ENCODE peak calls at places on chromosome 16, in four cellular contexts. One of them, this sample, is unnamed.
A peak's percentile ranks its signal among the peaks of the same experiment; 100 is the strongest.

GRCh38 chr16:26454102-26454501 is 612.6 kb upstream of the C16orf82 start:
- DNase-seq in SK-N-SH: no peak
- DNase-seq in naive thymus-derived CD4-positive, alpha-beta T cell: no peak
- DNase-seq in stomach: no peak
- DNase-seq in this sample: no peak

GRCh38 chr16:57203451-57203850 is 17.3 kb downstream of the RSPRY1 start:
- DNase-seq in SK-N-SH: no peak
- DNase-seq in naive thymus-derived CD4-positive, alpha-beta T cell: no peak
- DNase-seq in stomach: no peak
- DNase-seq in this sample: no peak

GRCh38 chr16:48628359-48628985 is 18.5 kb upstream of the N4BP1 start:
- DNase-seq in SK-N-SH: no peak
- DNase-seq in naive thymus-derived CD4-positive, alpha-beta T cell: no peak
- DNase-seq in stomach: peak; percentile 11
- DNase-seq in this sample: no peak

GRCh38 chr16:87582221-87582965 is 19.9 kb upstream of the JPH3 start:
- DNase-seq in SK-N-SH: peak; percentile 48
- DNase-seq in naive thymus-derived CD4-positive, alpha-beta T cell: no peak
- DNase-seq in stomach: no peak
- DNase-seq in this sample: no peak

GRCh38 chr16:3501783-3502400 is 1.1 kb downstream of the CLUAP1 start:
- DNase-seq in SK-N-SH: no peak
- DNase-seq in naive thymus-derived CD4-positive, alpha-beta T cell: no peak
- DNase-seq in stomach: no peak
- DNase-seq in this sample: no peak

GRCh38 chr16:79595916-79596450 is 4.6 kb downstream of the MAF start:
- DNase-seq in SK-N-SH: no peak
- DNase-seq in naive thymus-derived CD4-positive, alpha-beta T cell: no peak
- DNase-seq in stomach: no peak
- DNase-seq in this sample: no peak

GRCh38 chr16:25256821-25257503 is 683 bp downstream of the ZKSCAN2 start:
- DNase-seq in SK-N-SH: peak; percentile 58
- DNase-seq in naive thymus-derived CD4-positive, alpha-beta T cell: peak; percentile 5
- DNase-seq in stomach: no peak
- DNase-seq in this sample: peak; percentile 35

GRCh38 chr16:58814348-58814801 is 80.3 kb upstream of the GOT2 start:
- DNase-seq in SK-N-SH: peak; percentile 70
- DNase-seq in naive thymus-derived CD4-positive, alpha-beta T cell: peak; percentile 22
- DNase-seq in stomach: peak; percentile 53
- DNase-seq in this sample: peak; percentile 28

GRCh38 chr16:69711115-69711740 is 15.1 kb downstream of the NQO1 start:
- DNase-seq in SK-N-SH: no peak
- DNase-seq in naive thymus-derived CD4-positive, alpha-beta T cell: no peak
- DNase-seq in stomach: peak; percentile 85
- DNase-seq in this sample: no peak

GRCh38 chr16:68400924-68401460 is 47.3 kb downstream of the SMPD3 start:
- DNase-seq in SK-N-SH: no peak
- DNase-seq in naive thymus-derived CD4-positive, alpha-beta T cell: no peak
- DNase-seq in stomach: no peak
- DNase-seq in this sample: no peak

GRCh38 chr16:9138731-9139501 is 47.5 kb downstream of the HAPSTR1 start:
- DNase-seq in SK-N-SH: peak; percentile 78
- DNase-seq in naive thymus-derived CD4-positive, alpha-beta T cell: peak; percentile 62
- DNase-seq in stomach: peak; percentile 67
- DNase-seq in this sample: no peak

GRCh38 chr16:29664133-29664912 is 1.3 kb downstream of the SPN start:
- DNase-seq in SK-N-SH: no peak
- DNase-seq in naive thymus-derived CD4-positive, alpha-beta T cell: peak; percentile 40
- DNase-seq in stomach: no peak
- DNase-seq in this sample: no peak

GRCh38 chr16:89639385-89639784 is 18.1 kb downstream of the CHMP1A start:
- DNase-seq in SK-N-SH: no peak
- DNase-seq in naive thymus-derived CD4-positive, alpha-beta T cell: no peak
- DNase-seq in stomach: no peak
- DNase-seq in this sample: no peak

GRCh38 chr16:27273670-27274522 is 5.3 kb upstream of the NSMCE1 start:
- DNase-seq in SK-N-SH: no peak
- DNase-seq in naive thymus-derived CD4-positive, alpha-beta T cell: peak; percentile 44
- DNase-seq in stomach: no peak
- DNase-seq in this sample: no peak

GRCh38 chr16:8866118-8866883 is 2.5 kb downstream of the CARHSP1 start:
- DNase-seq in SK-N-SH: peak; percentile 67
- DNase-seq in naive thymus-derived CD4-positive, alpha-beta T cell: no peak
- DNase-seq in stomach: peak; percentile 49
- DNase-seq in this sample: peak; percentile 64

GRCh38 chr16:71626858-71627213 is 852 bp downstream of the MARVELD3 start:
- DNase-seq in SK-N-SH: no peak
- DNase-seq in naive thymus-derived CD4-positive, alpha-beta T cell: no peak
- DNase-seq in stomach: peak; percentile 36
- DNase-seq in this sample: no peak

GRCh38 chr16:28067604-28068382 is 4.3 kb upstream of the GSG1L start:
- DNase-seq in SK-N-SH: no peak
- DNase-seq in naive thymus-derived CD4-positive, alpha-beta T cell: no peak
- DNase-seq in stomach: no peak
- DNase-seq in this sample: no peak

GRCh38 chr16:3020604-3021448 is 658 bp downstream of the TNFRSF12A start:
- DNase-seq in SK-N-SH: peak; percentile 72
- DNase-seq in naive thymus-derived CD4-positive, alpha-beta T cell: no peak
- DNase-seq in stomach: peak; percentile 78
- DNase-seq in this sample: peak; percentile 55

GRCh38 chr16:3580271-3580670 is 3.1 kb upstream of the NLRC3 start:
- DNase-seq in SK-N-SH: no peak
- DNase-seq in naive thymus-derived CD4-positive, alpha-beta T cell: no peak
- DNase-seq in stomach: no peak
- DNase-seq in this sample: no peak

GRCh38 chr16:71882505-71883192 is 1.3 kb downstream of the ZNF821 start:
- DNase-seq in SK-N-SH: peak; percentile 77
- DNase-seq in naive thymus-derived CD4-positive, alpha-beta T cell: peak; percentile 82
- DNase-seq in stomach: peak; percentile 74
- DNase-seq in this sample: no peak

GRCh38 chr16:73193464-73193863 is 145.5 kb upstream of the ZFHX3 start:
- DNase-seq in SK-N-SH: no peak
- DNase-seq in naive thymus-derived CD4-positive, alpha-beta T cell: no peak
- DNase-seq in stomach: no peak
- DNase-seq in this sample: no peak

GRCh38 chr16:14063618-14064581 is 7.2 kb upstream of the MRTFB start:
- DNase-seq in SK-N-SH: no peak
- DNase-seq in naive thymus-derived CD4-positive, alpha-beta T cell: no peak
- DNase-seq in stomach: no peak
- DNase-seq in this sample: no peak

GRCh38 chr16:3036726-3037315 is at the start of gene BICDL2:
- DNase-seq in SK-N-SH: no peak
- DNase-seq in naive thymus-derived CD4-positive, alpha-beta T cell: no peak
- DNase-seq in stomach: peak; percentile 74
- DNase-seq in this sample: no peak

GRCh38 chr16:78210305-78210704 is 110.9 kb downstream of the WWOX start:
- DNase-seq in SK-N-SH: no peak
- DNase-seq in naive thymus-derived CD4-positive, alpha-beta T cell: no peak
- DNase-seq in stomach: no peak
- DNase-seq in this sample: no peak

GRCh38 chr16:86330906-86331305 is 179.4 kb upstream of the FOXF1 start:
- DNase-seq in SK-N-SH: no peak
- DNase-seq in naive thymus-derived CD4-positive, alpha-beta T cell: no peak
- DNase-seq in stomach: no peak
- DNase-seq in this sample: no peak

GRCh38 chr16:66272461-66272860 is 94.0 kb upstream of the CDH5 start:
- DNase-seq in SK-N-SH: no peak
- DNase-seq in naive thymus-derived CD4-positive, alpha-beta T cell: no peak
- DNase-seq in stomach: no peak
- DNase-seq in this sample: no peak

GRCh38 chr16:87076331-87076949 is 240.8 kb downstream of the C16orf95 start:
- DNase-seq in SK-N-SH: no peak
- DNase-seq in naive thymus-derived CD4-positive, alpha-beta T cell: no peak
- DNase-seq in stomach: no peak
- DNase-seq in this sample: no peak

GRCh38 chr16:69523571-69523970 is 42.2 kb upstream of the NFAT5 start:
- DNase-seq in SK-N-SH: no peak
- DNase-seq in naive thymus-derived CD4-positive, alpha-beta T cell: no peak
- DNase-seq in stomach: no peak
- DNase-seq in this sample: no peak

GRCh38 chr16:3131755-3132377 is 3.0 kb upstream of the ZNF213 start:
- DNase-seq in SK-N-SH: peak; percentile 68
- DNase-seq in naive thymus-derived CD4-positive, alpha-beta T cell: peak; percentile 35
- DNase-seq in stomach: peak; percentile 48
- DNase-seq in this sample: no peak

GRCh38 chr16:17396762-17397498 is 73.8 kb downstream of the XYLT1 start:
- DNase-seq in SK-N-SH: peak; percentile 65
- DNase-seq in naive thymus-derived CD4-positive, alpha-beta T cell: peak; percentile 53
- DNase-seq in stomach: peak; percentile 71
- DNase-seq in this sample: no peak
- H3K27ac ChIP-seq in SK-N-SH: peak overlapping the region; percentile 56
- H3K27ac ChIP-seq in naive thymus-derived CD4-positive, alpha-beta T cell: peak overlapping the region; percentile 47
- H3K27ac ChIP-seq in stomach: peak overlapping the region; percentile 85
- H3K27ac ChIP-seq in this sample: no peak overlapping the region

GRCh38 chr16:50314665-50315064 is 48.3 kb downstream of the ADCY7 start:
- DNase-seq in SK-N-SH: peak; percentile 6
- DNase-seq in naive thymus-derived CD4-positive, alpha-beta T cell: no peak
- DNase-seq in stomach: no peak
- DNase-seq in this sample: no peak
- H3K27ac ChIP-seq in SK-N-SH: no peak overlapping the region
- H3K27ac ChIP-seq in naive thymus-derived CD4-positive, alpha-beta T cell: no peak overlapping the region
- H3K27ac ChIP-seq in stomach: no peak overlapping the region
- H3K27ac ChIP-seq in this sample: peak overlapping the region; percentile 20

DNA sequence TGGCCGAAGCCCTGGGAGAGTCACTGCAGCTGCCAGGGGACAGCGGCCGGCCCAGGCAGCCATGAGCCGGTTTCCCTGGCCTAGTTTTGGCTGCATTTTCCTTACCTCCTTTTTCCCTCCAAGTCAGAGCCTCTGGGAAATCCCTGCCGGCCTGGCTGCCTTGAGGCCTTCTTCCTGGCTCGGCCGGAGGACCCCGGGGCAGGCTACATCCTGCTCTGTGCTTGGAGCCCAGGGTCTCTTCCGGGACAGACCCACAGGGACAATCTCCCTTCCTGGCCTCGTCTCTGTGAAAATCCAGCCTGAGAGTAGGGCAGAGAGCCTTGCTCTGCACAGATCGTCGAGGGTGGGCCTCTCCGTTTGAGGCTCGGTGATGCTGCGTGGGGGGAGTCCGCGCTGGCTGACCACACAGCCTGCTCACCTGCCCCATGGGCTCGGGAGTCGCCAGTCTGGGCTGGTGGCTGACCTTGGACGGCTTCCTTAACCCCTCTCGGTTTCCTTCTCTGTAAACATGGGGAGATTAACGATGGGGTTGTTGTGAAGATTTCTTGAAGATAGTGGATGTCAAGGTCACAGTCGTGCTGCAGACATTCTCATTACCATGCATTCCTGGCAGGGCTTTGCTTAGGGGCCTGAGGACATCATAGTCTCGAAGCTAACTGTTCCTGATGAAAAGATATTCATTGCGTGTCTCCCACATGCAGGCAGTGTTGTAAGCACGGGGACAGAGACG is 34.8 kb upstream of the CIBAR2 start:
- DNase-seq in SK-N-SH: no peak
- DNase-seq in naive thymus-derived CD4-positive, alpha-beta T cell: no peak
- DNase-seq in stomach: no peak
- DNase-seq in this sample: no peak
- H3K27ac ChIP-seq in SK-N-SH: no peak overlapping the region
- H3K27ac ChIP-seq in naive thymus-derived CD4-positive, alpha-beta T cell: no peak overlapping the region
- H3K27ac ChIP-seq in stomach: peak overlapping the region; percentile 10
- H3K27ac ChIP-seq in this sample: no peak overlapping the region

DNA sequence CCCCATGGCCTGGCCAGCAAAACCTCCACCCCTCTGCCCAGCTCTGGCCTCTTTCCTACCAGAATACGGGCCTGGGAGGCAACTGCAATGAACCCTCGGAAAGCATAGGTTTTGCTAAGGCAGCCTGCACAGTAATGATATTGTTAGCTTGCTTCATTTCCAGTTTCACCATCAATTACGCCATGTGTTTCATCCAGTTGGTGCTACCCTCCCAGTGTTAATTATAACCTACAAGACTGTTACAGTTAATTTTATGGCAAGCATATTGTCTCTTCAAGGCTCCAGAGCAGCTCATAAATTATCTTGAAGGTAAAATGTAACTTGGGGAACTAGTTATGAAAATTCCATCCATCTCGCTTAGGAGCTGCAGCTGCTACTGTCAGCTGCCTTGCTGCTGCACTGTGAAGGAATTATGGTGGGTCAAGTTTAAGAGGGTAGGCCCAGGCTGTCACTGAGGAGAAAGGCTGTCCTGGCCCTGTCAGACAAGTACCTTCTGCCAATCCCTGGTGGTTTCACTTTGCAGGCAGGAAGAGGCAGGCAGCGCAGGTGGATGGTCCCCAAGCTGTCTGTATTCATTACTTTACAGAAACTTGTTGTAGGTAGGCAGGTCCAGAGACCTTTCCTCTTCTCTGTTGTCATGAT is 242.9 kb downstream of the FTO start:
- DNase-seq in SK-N-SH: no peak
- DNase-seq in naive thymus-derived CD4-positive, alpha-beta T cell: no peak
- DNase-seq in stomach: no peak
- DNase-seq in this sample: no peak
- H3K27ac ChIP-seq in SK-N-SH: no peak overlapping the region
- H3K27ac ChIP-seq in naive thymus-derived CD4-positive, alpha-beta T cell: no peak overlapping the region
- H3K27ac ChIP-seq in stomach: no peak overlapping the region
- H3K27ac ChIP-seq in this sample: no peak overlapping the region

This sample was measured in caudate nucleus.